ENCODE peak calls at places on chromosomes 3 and 15, in nine cellular contexts. One of them, this sample, is unnamed.

GRCh38 chr15:87557871-87558270 is 698.7 kb downstream of the NTRK3 start:
- DNase-seq in fibroblast of pulmonary artery: no peak
- DNase-seq in GM12865: no peak
- DNase-seq in cardiac fibroblast: peak
- DNase-seq in GM20000: no peak
- DNase-seq in BE2C: no peak
- DNase-seq in neural progenitor cell: no peak
- DNase-seq in endothelial cell: no peak
- DNase-seq in esophagus squamous epithelium: no peak
- DNase-seq in this sample: no peak

GRCh38 chr3:107938128-107938527 is 152.7 kb downstream of the CD47 start:
- DNase-seq in fibroblast of pulmonary artery: peak
- DNase-seq in GM12865: peak
- DNase-seq in cardiac fibroblast: peak
- DNase-seq in GM20000: no peak
- DNase-seq in BE2C: peak
- DNase-seq in neural progenitor cell: peak
- DNase-seq in endothelial cell: peak
- DNase-seq in esophagus squamous epithelium: no peak
- DNase-seq in this sample: peak

GRCh38 chr15:40059821-40060220 is 20.8 kb upstream of the SRP14 start:
- DNase-seq in fibroblast of pulmonary artery: no peak
- DNase-seq in GM12865: no peak
- DNase-seq in cardiac fibroblast: no peak
- DNase-seq in GM20000: no peak
- DNase-seq in BE2C: no peak
- DNase-seq in neural progenitor cell: no peak
- DNase-seq in endothelial cell: no peak
- DNase-seq in esophagus squamous epithelium: no peak
- DNase-seq in this sample: no peak

GRCh38 chr3:182435860-182436259 is 357.4 kb upstream of the ATP11B start:
- DNase-seq in fibroblast of pulmonary artery: no peak
- DNase-seq in GM12865: no peak
- DNase-seq in cardiac fibroblast: no peak
- DNase-seq in GM20000: no peak
- DNase-seq in BE2C: no peak
- DNase-seq in neural progenitor cell: no peak
- DNase-seq in endothelial cell: no peak
- DNase-seq in esophagus squamous epithelium: no peak
- DNase-seq in this sample: no peak

GRCh38 chr15:64774556-64775523 is 549 bp downstream of the RBPMS2 start:
- DNase-seq in fibroblast of pulmonary artery: no peak
- DNase-seq in GM12865: no peak
- DNase-seq in cardiac fibroblast: no peak
- DNase-seq in GM20000: peak
- DNase-seq in BE2C: peak
- DNase-seq in neural progenitor cell: peak
- DNase-seq in endothelial cell: peak
- DNase-seq in esophagus squamous epithelium: no peak
- DNase-seq in this sample: peak

GRCh38 chr3:52456169-52456799 is 880 bp downstream of the NISCH start:
- DNase-seq in fibroblast of pulmonary artery: peak
- DNase-seq in GM12865: no peak
- DNase-seq in cardiac fibroblast: peak
- DNase-seq in GM20000: no peak
- DNase-seq in BE2C: no peak
- DNase-seq in neural progenitor cell: peak
- DNase-seq in endothelial cell: no peak
- DNase-seq in esophagus squamous epithelium: no peak
- DNase-seq in this sample: peak

GRCh38 chr3:151480492-151480891 is 19.6 kb upstream of the IGSF10 start:
- DNase-seq in fibroblast of pulmonary artery: no peak
- DNase-seq in GM12865: no peak
- DNase-seq in cardiac fibroblast: no peak
- DNase-seq in GM20000: no peak
- DNase-seq in BE2C: no peak
- DNase-seq in neural progenitor cell: no peak
- DNase-seq in endothelial cell: no peak
- DNase-seq in esophagus squamous epithelium: no peak
- DNase-seq in this sample: no peak

GRCh38 chr3:132659000-132659369 is 624 bp downstream of the ACAD11 start:
- DNase-seq in fibroblast of pulmonary artery: no peak
- DNase-seq in GM12865: no peak
- DNase-seq in cardiac fibroblast: no peak
- DNase-seq in GM20000: no peak
- DNase-seq in BE2C: no peak
- DNase-seq in neural progenitor cell: peak
- DNase-seq in endothelial cell: no peak
- DNase-seq in esophagus squamous epithelium: no peak
- DNase-seq in this sample: no peak

GRCh38 chr15:90076716-90077115 is 25.6 kb downstream of the IDH2 start:
- DNase-seq in fibroblast of pulmonary artery: no peak
- DNase-seq in GM12865: no peak
- DNase-seq in cardiac fibroblast: no peak
- DNase-seq in GM20000: no peak
- DNase-seq in BE2C: no peak
- DNase-seq in neural progenitor cell: no peak
- DNase-seq in endothelial cell: no peak
- DNase-seq in esophagus squamous epithelium: no peak
- DNase-seq in this sample: no peak

GRCh38 chr3:46505953-46506352 is 8.2 kb downstream of the RTP3 start:
- DNase-seq in fibroblast of pulmonary artery: no peak
- DNase-seq in GM12865: no peak
- DNase-seq in cardiac fibroblast: no peak
- DNase-seq in GM20000: no peak
- DNase-seq in BE2C: no peak
- DNase-seq in neural progenitor cell: no peak
- DNase-seq in endothelial cell: no peak
- DNase-seq in esophagus squamous epithelium: no peak
- DNase-seq in this sample: no peak

GRCh38 chr3:156547637-156548036 is 7.3 kb downstream of the SSR3 start:
- DNase-seq in fibroblast of pulmonary artery: peak
- DNase-seq in GM12865: no peak
- DNase-seq in cardiac fibroblast: peak
- DNase-seq in GM20000: no peak
- DNase-seq in BE2C: no peak
- DNase-seq in neural progenitor cell: no peak
- DNase-seq in endothelial cell: no peak
- DNase-seq in esophagus squamous epithelium: no peak
- DNase-seq in this sample: no peak

GRCh38 chr15:65957451-65957850 is 88.2 kb downstream of the RAB11A start:
- DNase-seq in fibroblast of pulmonary artery: no peak
- DNase-seq in GM12865: no peak
- DNase-seq in cardiac fibroblast: no peak
- DNase-seq in GM20000: no peak
- DNase-seq in BE2C: no peak
- DNase-seq in neural progenitor cell: no peak
- DNase-seq in endothelial cell: no peak
- DNase-seq in esophagus squamous epithelium: no peak
- DNase-seq in this sample: no peak

GRCh38 chr15:67188551-67189218 is 65.8 kb downstream of the AAGAB start:
- DNase-seq in fibroblast of pulmonary artery: peak
- DNase-seq in GM12865: no peak
- DNase-seq in cardiac fibroblast: peak
- DNase-seq in GM20000: no peak
- DNase-seq in BE2C: peak
- DNase-seq in neural progenitor cell: no peak
- DNase-seq in endothelial cell: no peak
- DNase-seq in esophagus squamous epithelium: no peak
- DNase-seq in this sample: no peak

GRCh38 chr3:45596290-45596791 is 1.8 kb downstream of the LIMD1 start:
- DNase-seq in fibroblast of pulmonary artery: no peak
- DNase-seq in GM12865: peak
- DNase-seq in cardiac fibroblast: no peak
- DNase-seq in GM20000: peak
- DNase-seq in BE2C: no peak
- DNase-seq in neural progenitor cell: no peak
- DNase-seq in endothelial cell: no peak
- DNase-seq in esophagus squamous epithelium: no peak
- DNase-seq in this sample: no peak

GRCh38 chr3:119562307-119562961 is 3.0 kb upstream of the CD80 start:
- DNase-seq in fibroblast of pulmonary artery: peak
- DNase-seq in GM12865: peak
- DNase-seq in cardiac fibroblast: no peak
- DNase-seq in GM20000: peak
- DNase-seq in BE2C: no peak
- DNase-seq in neural progenitor cell: no peak
- DNase-seq in endothelial cell: no peak
- DNase-seq in esophagus squamous epithelium: no peak
- DNase-seq in this sample: no peak

GRCh38 chr3:117893638-117894037 is 1141.0 kb downstream of the IGSF11 start:
- DNase-seq in fibroblast of pulmonary artery: no peak
- DNase-seq in GM12865: no peak
- DNase-seq in cardiac fibroblast: no peak
- DNase-seq in GM20000: no peak
- DNase-seq in BE2C: no peak
- DNase-seq in neural progenitor cell: no peak
- DNase-seq in endothelial cell: no peak
- DNase-seq in esophagus squamous epithelium: no peak
- DNase-seq in this sample: no peak

GRCh38 chr3:126664591-126665214 is 9.8 kb upstream of the TXNRD3 start:
- DNase-seq in fibroblast of pulmonary artery: no peak
- DNase-seq in GM12865: no peak
- DNase-seq in cardiac fibroblast: peak
- DNase-seq in GM20000: no peak
- DNase-seq in BE2C: no peak
- DNase-seq in neural progenitor cell: peak
- DNase-seq in endothelial cell: no peak
- DNase-seq in esophagus squamous epithelium: no peak
- DNase-seq in this sample: no peak
- TF ChIP-seq CTCF in fibroblast of pulmonary artery: peak
- TF ChIP-seq CTCF in GM12865: no peak
- TF ChIP-seq CTCF in cardiac fibroblast: peak
- TF ChIP-seq CTCF in GM20000: no peak
- TF ChIP-seq CTCF in BE2C: peak
- TF ChIP-seq CTCF in neural progenitor cell: peak
- TF ChIP-seq CTCF in endothelial cell: no peak
- TF ChIP-seq CTCF in esophagus squamous epithelium: no peak
- TF ChIP-seq CTCF in this sample: peak

GRCh38 chr3:134753999-134754742 is 40.9 kb upstream of the EPHB1 start:
- DNase-seq in fibroblast of pulmonary artery: peak
- DNase-seq in GM12865: no peak
- DNase-seq in cardiac fibroblast: peak
- DNase-seq in GM20000: no peak
- DNase-seq in BE2C: no peak
- DNase-seq in neural progenitor cell: no peak
- DNase-seq in endothelial cell: no peak
- DNase-seq in esophagus squamous epithelium: no peak
- DNase-seq in this sample: peak
- TF ChIP-seq CTCF in fibroblast of pulmonary artery: no peak
- TF ChIP-seq CTCF in GM12865: no peak
- TF ChIP-seq CTCF in cardiac fibroblast: no peak
- TF ChIP-seq CTCF in GM20000: no peak
- TF ChIP-seq CTCF in BE2C: no peak
- TF ChIP-seq CTCF in neural progenitor cell: peak
- TF ChIP-seq CTCF in endothelial cell: no peak
- TF ChIP-seq CTCF in esophagus squamous epithelium: no peak
- TF ChIP-seq CTCF in this sample: peak

GRCh38 chr3:136789976-136790375 is 28.9 kb upstream of the SLC35G2 start:
- DNase-seq in fibroblast of pulmonary artery: no peak
- DNase-seq in GM12865: no peak
- DNase-seq in cardiac fibroblast: no peak
- DNase-seq in GM20000: no peak
- DNase-seq in BE2C: no peak
- DNase-seq in neural progenitor cell: no peak
- DNase-seq in endothelial cell: no peak
- DNase-seq in esophagus squamous epithelium: no peak
- DNase-seq in this sample: no peak

GRCh38 chr3:136790786-136791185 is 28.1 kb upstream of the SLC35G2 start:
- DNase-seq in fibroblast of pulmonary artery: no peak
- DNase-seq in GM12865: no peak
- DNase-seq in cardiac fibroblast: no peak
- DNase-seq in GM20000: no peak
- DNase-seq in BE2C: no peak
- DNase-seq in neural progenitor cell: no peak
- DNase-seq in endothelial cell: no peak
- DNase-seq in esophagus squamous epithelium: no peak
- DNase-seq in this sample: no peak

GRCh38 chr3:136788154-136788553 is 30.8 kb upstream of the SLC35G2 start:
- DNase-seq in fibroblast of pulmonary artery: no peak
- DNase-seq in GM12865: no peak
- DNase-seq in cardiac fibroblast: no peak
- DNase-seq in GM20000: no peak
- DNase-seq in BE2C: no peak
- DNase-seq in neural progenitor cell: no peak
- DNase-seq in endothelial cell: no peak
- DNase-seq in esophagus squamous epithelium: no peak
- DNase-seq in this sample: no peak

GRCh38 chr3:136783708-136784191 is 31.6 kb upstream of the STAG1 start:
- DNase-seq in fibroblast of pulmonary artery: no peak
- DNase-seq in GM12865: no peak
- DNase-seq in cardiac fibroblast: no peak
- DNase-seq in GM20000: no peak
- DNase-seq in BE2C: no peak
- DNase-seq in neural progenitor cell: no peak
- DNase-seq in endothelial cell: no peak
- DNase-seq in esophagus squamous epithelium: no peak
- DNase-seq in this sample: no peak

GRCh38 chr3:136787226-136787793 is 31.6 kb upstream of the SLC35G2 start:
- DNase-seq in fibroblast of pulmonary artery: peak
- DNase-seq in GM12865: peak
- DNase-seq in cardiac fibroblast: peak
- DNase-seq in GM20000: peak
- DNase-seq in BE2C: no peak
- DNase-seq in neural progenitor cell: no peak
- DNase-seq in endothelial cell: no peak
- DNase-seq in esophagus squamous epithelium: no peak
- DNase-seq in this sample: peak
- TF ChIP-seq CTCF in fibroblast of pulmonary artery: no peak
- TF ChIP-seq CTCF in GM12865: no peak
- TF ChIP-seq CTCF in cardiac fibroblast: no peak
- TF ChIP-seq CTCF in GM20000: no peak
- TF ChIP-seq CTCF in BE2C: no peak
- TF ChIP-seq CTCF in neural progenitor cell: no peak
- TF ChIP-seq CTCF in endothelial cell: no peak
- TF ChIP-seq CTCF in esophagus squamous epithelium: no peak
- TF ChIP-seq CTCF in this sample: no peak

GRCh38 chr3:189410522-189410921 is 220.7 kb upstream of the TP63 start:
- DNase-seq in fibroblast of pulmonary artery: no peak
- DNase-seq in GM12865: no peak
- DNase-seq in cardiac fibroblast: no peak
- DNase-seq in GM20000: no peak
- DNase-seq in BE2C: no peak
- DNase-seq in neural progenitor cell: no peak
- DNase-seq in endothelial cell: no peak
- DNase-seq in esophagus squamous epithelium: no peak
- DNase-seq in this sample: no peak
- TF ChIP-seq CTCF in fibroblast of pulmonary artery: no peak
- TF ChIP-seq CTCF in GM12865: no peak
- TF ChIP-seq CTCF in cardiac fibroblast: no peak
- TF ChIP-seq CTCF in GM20000: no peak
- TF ChIP-seq CTCF in BE2C: no peak
- TF ChIP-seq CTCF in neural progenitor cell: no peak
- TF ChIP-seq CTCF in endothelial cell: no peak
- TF ChIP-seq CTCF in esophagus squamous epithelium: no peak
- TF ChIP-seq CTCF in this sample: no peak